ENCODE peak calls at places on chromosomes 2 and 18, in six cellular contexts. B is cardiac fibroblast, T is keratinocyte, S is neural progenitor cell, W is pancreas, A is thyroid gland. F is an unnamed sample.

GRCh38 chr2:27754831-27755230 is 16.7 kb upstream of the MRPL33 start:
- DNase-seq in B (no peak), T (no peak), S (no peak), W (no peak), A (no peak), F (no peak)

GRCh38 chr18:59265246-59266018 is 7.8 kb downstream of the RAX start:
- DNase-seq in B (no peak), T (no peak), S (peak), W (no peak), A (no peak), F (no peak)

GRCh38 chr2:67600946-67601345 is 203.8 kb downstream of the ETAA1 start:
- DNase-seq in B (peak), T (no peak), S (no peak), W (no peak), A (no peak), F (peak)

GRCh38 chr2:20571231-20571630 is 79.7 kb downstream of the HS1BP3 start:
- DNase-seq in B (no peak), T (no peak), S (no peak), W (no peak), A (no peak), F (no peak)

GRCh38 chr18:10094154-10094553 is 180.3 kb downstream of the VAPA start:
- DNase-seq in B (peak), T (no peak), S (no peak), W (no peak), A (no peak), F (no peak)

GRCh38 chr2:155368934-155369333 is 670.4 kb downstream of the KCNJ3 start:
- DNase-seq in B (peak), T (no peak), S (no peak), W (no peak), A (no peak), F (peak)

GRCh38 chr2:230866704-230867561 is 2.2 kb downstream of the ITM2C start:
- DNase-seq in B (peak), T (no peak), S (peak), W (no peak), A (peak), F (peak)

GRCh38 chr2:121356058-121356640 is 71.1 kb upstream of the TFCP2L1 start:
- DNase-seq in B (peak), T (peak), S (peak), W (no peak), A (peak), F (peak)

GRCh38 chr2:110790907-110791306 is 58.5 kb downstream of the ACOXL start:
- DNase-seq in B (no peak), T (no peak), S (no peak), W (no peak), A (no peak), F (no peak)

GRCh38 chr2:215401896-215402379 is 33.9 kb downstream of the FN1 start:
- DNase-seq in B (peak), T (no peak), S (no peak), W (no peak), A (peak), F (peak)

GRCh38 chr2:128439231-128440086 is 120.8 kb upstream of the HS6ST1 start:
- DNase-seq in B (no peak), T (no peak), S (no peak), W (peak), A (no peak), F (no peak)

GRCh38 chr2:226440119-226440917 is 359.3 kb downstream of the IRS1 start:
- DNase-seq in B (peak), T (no peak), S (no peak), W (no peak), A (no peak), F (peak)

GRCh38 chr2:15765211-15765610 is 173.5 kb downstream of the DDX1 start:
- DNase-seq in B (no peak), T (no peak), S (no peak), W (no peak), A (no peak), F (no peak)

GRCh38 chr18:12657048-12657848 is 659 bp downstream of the SPIRE1 start:
- DNase-seq in B (peak), T (no peak), S (peak), W (peak), A (peak), F (peak)

GRCh38 chr2:201071305-201072200 is at the start of the genes HYCC2 and NDUFB3:
- DNase-seq in B (peak), T (peak), S (peak), W (peak), A (peak), F (peak)
- TF ChIP-seq CTCF in B (peak), T (peak), S (peak), W (no peak), A (peak), F (peak)

GRCh38 chr18:54958711-54959625 is at the start of gene CCDC68:
- DNase-seq in B (peak), T (no peak), S (peak), W (peak), A (peak), F (no peak)
- H3K4me3 ChIP-seq in B (peak), T (peak), S (peak), W (peak), A (peak), F (peak)

GRCh38 chr2:71943238-71944182 is 204.2 kb downstream of the CYP26B1 start:
- DNase-seq in B (peak), T (no peak), S (no peak), W (no peak), A (no peak), F (peak)
- TF ChIP-seq CTCF in B (no peak), T (no peak), S (no peak), W (no peak), A (no peak), F (no peak)

GRCh38 chr2:10304458-10305253 is 2.0 kb downstream of the HPCAL1 start:
- DNase-seq in B (no peak), T (no peak), S (peak), W (no peak), A (no peak), F (no peak)
- H3K4me3 ChIP-seq in B (peak), T (peak), S (peak), W (peak), A (peak), F (peak)

DNA sequence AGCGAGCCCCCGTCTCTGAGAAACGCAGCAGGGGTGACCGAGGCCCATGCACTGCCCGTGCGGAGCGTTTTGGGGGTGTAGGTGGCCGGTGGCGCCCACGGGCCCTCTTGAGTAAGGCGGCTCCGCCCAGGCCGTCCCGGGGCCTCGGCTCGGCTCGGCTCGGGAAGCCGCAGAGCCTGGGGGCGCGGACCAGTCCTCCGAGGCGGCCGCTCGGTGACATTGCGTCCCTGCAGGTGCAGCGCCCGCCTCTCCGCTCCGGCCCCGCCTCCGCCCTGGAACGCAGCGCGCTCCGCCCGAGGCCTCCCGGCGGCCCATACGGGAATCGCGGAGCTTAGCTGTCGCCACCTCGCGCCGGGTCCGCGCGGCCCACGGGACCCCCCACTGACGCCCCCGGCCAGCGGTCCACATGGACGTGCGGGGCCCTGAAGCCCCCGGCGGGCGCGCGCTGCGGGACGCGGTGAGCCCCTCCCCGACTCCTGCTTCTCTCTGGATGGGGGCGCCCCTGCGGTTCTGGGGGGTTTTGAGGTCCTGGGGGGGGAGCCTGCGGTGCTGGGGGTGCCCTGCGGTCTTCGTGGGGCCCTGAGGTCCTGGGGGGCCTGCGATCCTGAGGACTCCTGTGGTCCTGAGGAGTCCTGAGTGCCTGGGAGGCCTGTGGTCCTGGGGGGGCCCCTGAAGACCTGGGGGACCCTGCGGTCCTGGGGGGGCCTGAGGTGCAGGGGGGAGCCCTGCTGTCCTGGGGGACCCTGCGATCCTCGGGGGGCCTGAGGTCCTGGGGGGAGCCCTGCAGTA is at the start of gene HSBP1L1:
- DNase-seq in B (peak), T (no peak), S (peak), W (peak), A (peak), F (peak)
- TF ChIP-seq CTCF in B (no peak), T (no peak), S (peak), W (peak), A (peak), F (peak)

GRCh38 chr2:153871231-153872221 is at the start of gene GALNT13:
- DNase-seq in B (no peak), T (no peak), S (peak), W (peak), A (no peak), F (no peak)
- H3K4me3 ChIP-seq in B (no peak), T (no peak), S (peak), W (no peak), A (no peak), F (no peak)

GRCh38 chr2:239329284-239329971 is 71.4 kb downstream of the HDAC4 start:
- DNase-seq in B (no peak), T (no peak), S (no peak), W (no peak), A (no peak), F (peak)
- TF ChIP-seq CTCF in B (no peak), T (no peak), S (no peak), W (no peak), A (no peak), F (no peak)

GRCh38 chr2:218008060-218009040 is 5.6 kb upstream of the TNS1 start:
- DNase-seq in B (peak), T (no peak), S (no peak), W (no peak), A (no peak), F (peak)
- H3K4me3 ChIP-seq in B (no peak), T (no peak), S (no peak), W (no peak), A (no peak), F (peak)

GRCh38 chr18:53153281-53153680 is 813.3 kb downstream of the DCC start:
- DNase-seq in B (no peak), T (no peak), S (peak), W (no peak), A (no peak), F (no peak)
- TF ChIP-seq CTCF in B (no peak), T (no peak), S (peak), W (no peak), A (no peak), F (no peak)

GRCh38 chr18:35467624-35468016 is 30.1 kb downstream of the INO80C start:
- DNase-seq in B (no peak), T (no peak), S (peak), W (no peak), A (no peak), F (no peak)
- H3K4me3 ChIP-seq in B (no peak), T (no peak), S (no peak), W (no peak), A (no peak), F (no peak)